ENCODE peak calls at places on chromosome 10, in five cellular contexts. N, Y, F, T and M are unnamed samples.

GRCh38 chr10:43407148-43407575 is 1.8 kb downstream of the HNRNPF start:
- DNase-seq in N (peak; percentile 58), Y (peak; percentile 60), F (no peak), T (peak; percentile 78), M (no peak)

GRCh38 chr10:1043532-1043995 is 5.4 kb downstream of the IDI1 start:
- DNase-seq in N (peak; percentile 80), Y (no peak), F (no peak), T (peak; percentile 66), M (no peak)

GRCh38 chr10:50857579-50857978 is 27.8 kb downstream of the A1CF start:
- DNase-seq in N (no peak), Y (no peak), F (no peak), T (no peak), M (no peak)

GRCh38 chr10:52566471-52567246 is 205.9 kb downstream of the MBL2 start:
- DNase-seq in N (no peak), Y (peak; percentile 45), F (peak; percentile 47), T (no peak), M (peak; percentile 23)

GRCh38 chr10:28217848-28218247 is 85.0 kb downstream of the MPP7 start:
- DNase-seq in N (peak; percentile 25), Y (no peak), F (peak; percentile 43), T (no peak), M (peak; percentile 77)

GRCh38 chr10:111990734-111991133 is 192.8 kb downstream of the GPAM start:
- DNase-seq in N (no peak), Y (no peak), F (no peak), T (no peak), M (no peak)

GRCh38 chr10:128867819-128868218 is 599.2 kb upstream of the MGMT start:
- DNase-seq in N (no peak), Y (no peak), F (no peak), T (no peak), M (no peak)

GRCh38 chr10:10141983-10142382 is 875.7 kb upstream of the CELF2 start:
- DNase-seq in N (no peak), Y (no peak), F (no peak), T (no peak), M (no peak)

GRCh38 chr10:112383325-112383724 is 9.4 kb downstream of the ACSL5 start:
- DNase-seq in N (peak; percentile 37), Y (no peak), F (no peak), T (no peak), M (peak; percentile 21)

GRCh38 chr10:102914781-102915180 is 3.3 kb upstream of the CNNM2 start:
- DNase-seq in N (peak; percentile 16), Y (no peak), F (no peak), T (no peak), M (no peak)